ENCODE peak calls at places on chromosomes 12 and 14, in four cellular contexts. Y is HepG2, Z is GM12878, R is K562. M is an unnamed sample.

GRCh38 chr12:3281588-3282150 is 204.5 kb downstream of the TSPAN9 start:
- DNase-seq in Y (no peak), Z (no peak), R (no peak), M (no peak)

GRCh38 chr12:71665109-71665476 is 992 bp downstream of the THAP2 start:
- DNase-seq in Y (peak), Z (no peak), R (no peak), M (no peak)

GRCh38 chr12:6788972-6789905 is at the start of gene CD4:
- DNase-seq in Y (no peak), Z (no peak), R (no peak), M (no peak)

GRCh38 chr12:75196865-75197264 is 12.8 kb downstream of the KCNC2 start:
- DNase-seq in Y (no peak), Z (no peak), R (no peak), M (no peak)

GRCh38 chr12:116955382-116956021 is 44.8 kb downstream of the FBXW8 start:
- DNase-seq in Y (peak), Z (no peak), R (peak), M (no peak)

GRCh38 chr14:76936483-76936882 is 92.0 kb downstream of the IRF2BPL start:
- DNase-seq in Y (no peak), Z (no peak), R (no peak), M (no peak)

GRCh38 chr12:116280590-116281290 is 3.2 kb upstream of the MED13L start:
- DNase-seq in Y (peak), Z (no peak), R (no peak), M (no peak)

GRCh38 chr14:80213602-80214001 is 2.3 kb upstream of the DIO2 start:
- DNase-seq in Y (peak), Z (no peak), R (peak), M (peak)

GRCh38 chr12:131755305-131756113 is 44.6 kb downstream of the SFSWAP start:
- DNase-seq in Y (peak), Z (no peak), R (peak), M (peak)

GRCh38 chr14:23434488-23435219 is 806 bp downstream of the MYH7 start:
- DNase-seq in Y (no peak), Z (no peak), R (no peak), M (no peak)

GRCh38 chr12:130041983-130042812 is 120.1 kb upstream of the FZD10 start:
- DNase-seq in Y (no peak), Z (no peak), R (peak), M (peak)

GRCh38 chr14:103372552-103373304 is 12.5 kb upstream of the MARK3 start:
- DNase-seq in Y (peak), Z (no peak), R (peak), M (no peak)

GRCh38 chr12:6947615-6948014 is 3.5 kb upstream of the PTPN6 start:
- DNase-seq in Y (no peak), Z (no peak), R (no peak), M (no peak)

GRCh38 chr12:81332054-81332453 is 254.2 kb downstream of the ACSS3 start:
- DNase-seq in Y (no peak), Z (no peak), R (no peak), M (no peak)

GRCh38 chr12:81327458-81327857 is 249.6 kb downstream of the ACSS3 start:
- DNase-seq in Y (no peak), Z (no peak), R (no peak), M (no peak)

GRCh38 chr12:81333812-81334211 is 255.9 kb downstream of the ACSS3 start:
- DNase-seq in Y (no peak), Z (no peak), R (no peak), M (no peak)

GRCh38 chr12:81330480-81330879 is 252.6 kb downstream of the ACSS3 start:
- DNase-seq in Y (no peak), Z (no peak), R (no peak), M (no peak)

GRCh38 chr12:81329088-81329487 is 251.2 kb downstream of the ACSS3 start:
- DNase-seq in Y (peak), Z (no peak), R (no peak), M (peak)
- TF ChIP-seq TCF7 in Y (no peak), Z (no peak), R (no peak), M (no peak)

DNA sequence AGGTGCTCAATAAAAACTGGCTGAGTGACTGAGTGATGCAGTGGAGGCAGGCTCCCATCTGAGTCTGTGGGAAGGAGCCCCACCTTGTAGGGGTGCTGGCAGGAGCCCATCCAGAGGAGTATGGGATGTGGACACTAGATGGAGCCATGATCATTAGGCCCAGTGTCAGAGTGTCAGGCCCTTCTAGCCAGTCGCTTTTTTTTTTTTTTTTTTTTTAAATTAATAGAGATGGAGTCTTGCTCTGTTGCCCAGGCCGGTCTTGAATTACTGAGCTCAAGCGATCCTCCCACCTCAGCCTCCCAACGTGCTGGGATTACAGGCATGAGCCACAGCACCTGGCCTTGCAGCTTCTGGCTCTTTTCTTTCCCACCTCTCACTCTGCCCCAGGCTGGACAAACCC is 11.5 kb downstream of the RITA1 start:
- DNase-seq in Y (peak), Z (no peak), R (peak), M (peak)
- TF ChIP-seq TCF7 in Y (no peak), Z (no peak), R (no peak), M (no peak)

GRCh38 chr14:95265106-95266094 is 54.3 kb downstream of the CLMN start:
- DNase-seq in Y (peak), Z (peak), R (no peak), M (no peak)
- TF ChIP-seq TCF7 in Y (peak), Z (no peak), R (no peak), M (no peak)

GRCh38 chr12:12070674-12071661 is at the start of gene BCL2L14:
- DNase-seq in Y (peak), Z (peak), R (no peak), M (no peak)

GRCh38 chr12:12070149-12070548 is 590 bp upstream of the BCL2L14 start:
- DNase-seq in Y (no peak), Z (no peak), R (no peak), M (no peak)

DNA sequence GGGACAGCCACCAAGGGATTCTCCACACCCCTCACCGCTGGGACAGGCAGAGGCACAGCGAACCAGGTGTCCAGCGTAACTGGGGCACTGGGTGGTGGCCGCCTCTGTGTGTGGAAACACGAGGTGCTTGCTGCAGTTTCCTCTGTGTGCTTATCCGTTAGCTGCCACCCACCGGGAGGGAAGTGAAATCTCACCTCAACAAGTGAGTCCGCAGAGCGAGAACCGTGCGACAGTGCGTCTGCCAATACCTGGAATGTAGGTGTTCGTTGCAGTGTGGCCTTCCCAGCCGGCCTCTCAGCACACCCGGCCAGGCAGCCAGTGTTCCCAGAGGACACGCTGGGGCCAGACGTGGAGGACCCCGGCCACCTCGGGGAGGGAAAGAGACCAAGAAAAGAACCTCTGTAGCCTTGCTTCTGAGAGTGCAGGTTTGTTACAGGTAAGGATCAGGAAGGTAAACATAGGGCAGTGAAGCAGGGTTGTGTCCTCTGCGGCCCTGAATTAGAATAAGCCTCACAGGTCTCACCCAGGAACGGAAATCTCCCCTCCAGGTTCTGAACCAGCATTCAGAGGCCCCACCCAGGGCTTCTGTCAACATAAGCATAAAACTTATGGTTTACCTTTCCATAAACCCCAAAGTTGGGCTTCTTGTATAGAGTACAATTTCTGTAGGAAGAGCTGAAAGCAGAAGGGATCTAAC is 1.5 kb downstream of the BCL2L14 start:
- DNase-seq in Y (peak), Z (peak), R (no peak), M (no peak)
- TF ChIP-seq TCF7 in Y (no peak), Z (no peak), R (no peak), M (no peak)

GRCh38 chr12:86917121-86917520 is 660.9 kb upstream of the MGAT4C start:
- DNase-seq in Y (no peak), Z (no peak), R (no peak), M (no peak)

DNA sequence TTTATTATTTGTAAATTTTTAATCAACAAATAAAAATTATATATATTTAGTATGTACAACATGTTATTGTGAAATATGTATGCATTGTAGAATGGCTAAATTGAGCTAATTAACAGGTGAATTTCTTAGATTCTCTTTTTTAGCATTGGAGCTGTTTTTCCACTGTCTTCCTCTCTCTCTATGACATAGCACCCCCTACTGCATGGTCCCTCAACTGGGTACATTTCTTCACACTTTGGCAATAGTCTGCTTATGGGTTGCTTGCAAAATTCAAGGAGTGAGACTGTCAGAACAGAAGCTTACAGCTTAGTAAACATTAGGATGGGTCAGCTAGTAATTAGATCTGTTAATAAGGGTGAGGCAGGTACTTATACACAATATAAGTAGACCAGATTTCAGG is 658.5 kb upstream of the MGAT4C start:
- DNase-seq in Y (peak), Z (no peak), R (no peak), M (peak)
- TF ChIP-seq TCF7 in Y (no peak), Z (no peak), R (no peak), M (no peak)

GRCh38 chr14:62144863-62145262 is 382.6 kb downstream of the SNAPC1 start:
- DNase-seq in Y (no peak), Z (no peak), R (no peak), M (no peak)

GRCh38 chr14:62138593-62138992 is 376.4 kb downstream of the SNAPC1 start:
- DNase-seq in Y (no peak), Z (no peak), R (no peak), M (no peak)

GRCh38 chr14:62146014-62146413 is 383.8 kb downstream of the SNAPC1 start:
- DNase-seq in Y (no peak), Z (no peak), R (no peak), M (no peak)

GRCh38 chr14:62143235-62143634 is 381.0 kb downstream of the SNAPC1 start:
- DNase-seq in Y (no peak), Z (no peak), R (no peak), M (no peak)
- TF ChIP-seq TCF7 in Y (no peak), Z (no peak), R (no peak), M (no peak)

GRCh38 chr14:101535232-101535631 is 26.1 kb upstream of the DIO3 start:
- DNase-seq in Y (peak), Z (no peak), R (no peak), M (no peak)
- TF ChIP-seq TCF7 in Y (peak), Z (no peak), R (no peak), M (no peak)

DNA sequence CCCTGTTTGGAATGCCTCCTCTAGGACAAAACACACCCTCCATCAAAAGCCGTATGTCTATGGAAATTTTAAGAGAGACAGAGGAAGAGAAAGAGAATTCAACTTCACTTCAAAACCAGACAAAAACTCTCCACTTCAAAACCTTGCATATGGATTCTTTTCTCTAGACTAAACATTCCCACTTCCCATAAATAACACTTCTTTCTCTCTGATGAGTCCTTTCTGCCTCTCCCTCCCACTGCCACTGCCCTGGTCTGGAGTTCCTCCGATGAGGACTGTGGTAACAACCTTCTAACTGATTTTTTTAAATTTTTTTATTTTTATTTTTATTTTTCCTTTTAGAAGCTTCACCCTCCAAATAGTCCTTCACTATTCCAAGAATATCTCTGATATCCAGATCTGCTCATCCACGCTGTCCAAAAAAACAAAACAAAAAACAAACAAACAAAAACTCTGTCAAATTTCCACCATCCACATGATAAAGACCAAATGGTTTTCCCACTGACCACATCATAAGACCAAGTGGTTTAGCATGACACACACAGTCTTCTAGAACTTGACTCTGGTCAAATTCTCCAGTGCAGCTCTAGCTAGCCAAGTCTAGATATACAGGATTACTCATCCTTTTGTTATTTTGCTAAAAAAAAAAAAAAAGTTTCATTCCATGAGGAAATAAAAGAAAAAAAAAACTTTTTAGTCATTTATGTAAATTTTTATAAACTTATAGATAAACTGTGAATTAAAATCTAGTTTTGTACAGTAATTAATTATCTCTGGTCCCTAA is 256.0 kb downstream of the PPFIA2 start:
- DNase-seq in Y (no peak), Z (no peak), R (no peak), M (no peak)
- TF ChIP-seq TCF7 in Y (no peak), Z (no peak), R (no peak), M (no peak)

GRCh38 chr12:27463826-27464554 is 17.5 kb downstream of the SMCO2 start:
- DNase-seq in Y (no peak), Z (no peak), R (no peak), M (no peak)

GRCh38 chr12:27460471-27460978 is 14.0 kb downstream of the SMCO2 start:
- DNase-seq in Y (no peak), Z (peak), R (no peak), M (no peak)

GRCh38 chr12:27467641-27468040 is 21.1 kb downstream of the SMCO2 start:
- DNase-seq in Y (no peak), Z (no peak), R (no peak), M (no peak)

GRCh38 chr12:27462851-27463250 is 16.3 kb downstream of the SMCO2 start:
- DNase-seq in Y (no peak), Z (no peak), R (no peak), M (no peak)

DNA sequence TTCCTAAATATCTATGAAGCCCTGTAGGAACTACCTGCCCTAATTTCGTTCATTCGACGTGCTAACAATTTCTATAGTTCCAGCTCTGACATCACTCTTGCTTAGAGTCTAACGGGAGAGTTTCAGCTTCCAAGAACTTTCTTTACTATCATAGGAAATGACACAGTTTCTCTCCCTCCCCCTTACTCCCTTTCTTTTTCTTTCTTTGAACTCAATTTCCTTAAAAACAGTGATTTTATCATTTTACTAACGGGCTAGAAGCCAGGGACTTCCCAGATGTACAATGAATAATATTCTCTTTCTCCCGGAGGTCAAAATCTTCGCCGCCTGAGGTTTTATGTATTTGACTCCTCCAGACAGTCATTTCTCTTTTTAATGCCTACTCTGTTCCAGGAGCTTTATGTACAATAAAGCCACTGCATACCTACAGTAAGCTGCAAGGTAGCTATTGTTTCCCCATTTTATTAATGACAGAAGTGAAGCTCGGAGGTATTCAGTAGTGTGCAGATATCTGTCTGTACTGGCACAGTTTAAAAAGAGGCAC is 15.7 kb downstream of the SMCO2 start:
- DNase-seq in Y (no peak), Z (no peak), R (no peak), M (no peak)
- TF ChIP-seq TCF7 in Y (no peak), Z (no peak), R (no peak), M (no peak)

M was measured in WTC11.